ENCODE peak calls at places on chromosomes 12 and 14, in seven cellular contexts. A, M, N, U, F, O and T are unnamed samples.
A peak's percentile ranks its signal among the peaks of the same experiment; 100 is the strongest.

GRCh38 chr14:68784298-68784910 is 8.5 kb downstream of the ZFP36L1 start:
- DNase-seq in A (no peak), O (peak; percentile 97), M (peak; percentile 37), U (no peak), N (peak; percentile 65), F (no peak), T (no peak)

GRCh38 chr14:96265387-96265786 is 9.4 kb downstream of the BDKRB1 start:
- DNase-seq in F (no peak), M (no peak), A (no peak), O (no peak), N (no peak), U (no peak), T (no peak)

GRCh38 chr14:24944800-24945199 is 105.1 kb downstream of the STXBP6 start:
- DNase-seq in M (no peak), F (no peak), A (no peak), O (no peak), N (no peak), U (no peak), T (no peak)

GRCh38 chr12:19575307-19576243 is 136.3 kb downstream of the AEBP2 start:
- DNase-seq in F (no peak), M (peak; percentile 82), N (no peak), A (no peak), O (peak; percentile 46), U (no peak), T (no peak)

GRCh38 chr14:71783786-71784185 is 148.4 kb upstream of the RGS6 start:
- DNase-seq in U (no peak), M (no peak), F (no peak), A (no peak), N (no peak), O (no peak), T (no peak)

GRCh38 chr12:115937345-115937744 is 340.1 kb downstream of the MED13L start:
- DNase-seq in A (no peak), F (no peak), O (no peak), M (no peak), N (no peak), U (no peak), T (no peak)

GRCh38 chr12:58296818-58297217 is 355.5 kb downstream of the ATP23 start:
- DNase-seq in U (no peak), F (no peak), M (no peak), N (no peak), A (no peak), O (no peak), T (no peak)

GRCh38 chr14:56858422-56858821 is 48.1 kb upstream of the OTX2 start:
- DNase-seq in O (no peak), A (no peak), F (no peak), M (no peak), N (no peak), U (no peak), T (no peak)

GRCh38 chr12:54390668-54391551 is 6.4 kb upstream of the ZNF385A start:
- DNase-seq in F (peak; percentile 59), N (peak; percentile 68), O (peak; percentile 58), M (no peak), U (peak; percentile 83), A (peak; percentile 72), T (peak; percentile 73)

GRCh38 chr14:24813089-24813815 is 179.3 kb upstream of the GZMB start:
- DNase-seq in U (no peak), F (no peak), M (no peak), N (no peak), O (no peak), A (no peak), T (no peak)

GRCh38 chr12:90211017-90211416 is 502.4 kb upstream of the ATP2B1 start:
- DNase-seq in A (no peak), F (no peak), O (no peak), N (no peak), M (peak; percentile 11), U (no peak), T (no peak)

GRCh38 chr14:74905595-74906142 is 17.4 kb downstream of the RPS6KL1 start:
- DNase-seq in U (peak; percentile 86), A (peak; percentile 65), N (peak; percentile 84), F (peak; percentile 76), O (peak; percentile 69), M (peak; percentile 61), T (peak; percentile 64)

GRCh38 chr12:10612954-10613333 is 465 bp downstream of the MAGOHB start:
- DNase-seq in M (peak; percentile 7), O (no peak), U (no peak), F (no peak), A (no peak), N (no peak), T (no peak)

GRCh38 chr12:60148109-60148508 is 552.3 kb downstream of the SLC16A7 start:
- DNase-seq in M (peak; percentile 93), N (no peak), U (no peak), O (no peak), A (no peak), F (no peak), T (no peak)